ENCODE peak calls at places on chromosomes 13 and 19, in eight cellular contexts. V is tibial nerve; O is NB4; Q is CD4-positive, alpha-beta T cell; Z is heart right ventricle; M is cardiac muscle cell; U is bronchial epithelial cell; K is AG04449. X is an unnamed sample.

GRCh38 chr19:14432817-14433453 is at the start of gene PKN1:
- DNase-seq in M (peak; percentile 46), O (peak; percentile 51), Z (peak; percentile 80), Q (no peak), U (no peak), V (no peak), K (no peak), X (no peak)

GRCh38 chr19:33678796-33679195 is 57.0 kb downstream of the CHST8 start:
- DNase-seq in M (no peak), Q (no peak), O (no peak), Z (no peak), K (no peak), U (no peak), V (no peak), X (no peak)

GRCh38 chr19:33229962-33230361 is 4.3 kb upstream of the SLC7A10 start:
- DNase-seq in M (no peak), Z (no peak), U (no peak), K (no peak), Q (no peak), O (no peak), V (no peak), X (no peak)

GRCh38 chr19:56217039-56217949 is 15.2 kb downstream of the ZSCAN5C start:
- DNase-seq in V (no peak), K (no peak), M (peak; percentile 49), Z (peak; percentile 20), O (no peak), Q (no peak), U (peak; percentile 85), X (no peak)

GRCh38 chr13:109500146-109500773 is 286.1 kb downstream of the IRS2 start:
- DNase-seq in V (no peak), K (no peak), U (no peak), M (peak; percentile 31), Q (no peak), O (peak; percentile 38), Z (no peak), X (no peak)

GRCh38 chr19:19170053-19170945 is at the start of gene MEF2B:
- DNase-seq in V (peak; percentile 34), Q (peak; percentile 52), O (peak; percentile 85), M (peak; percentile 73), K (no peak), Z (peak; percentile 81), U (peak; percentile 47), X (peak; percentile 82)

GRCh38 chr19:3538258-3538929 is 580 bp upstream of the TEKTIP1 start:
- DNase-seq in Z (no peak), K (no peak), Q (no peak), O (no peak), M (no peak), V (no peak), U (no peak), X (no peak)

GRCh38 chr19:50328257-50329145 is 676 bp downstream of the KCNC3 start:
- DNase-seq in O (no peak), Z (peak; percentile 42), U (no peak), Q (no peak), M (no peak), V (no peak), K (no peak), X (no peak)

GRCh38 chr13:99464441-99464949 is 36.8 kb upstream of the TM9SF2 start:
- DNase-seq in Q (no peak), V (no peak), U (no peak), Z (no peak), O (no peak), M (no peak), K (no peak), X (no peak)

GRCh38 chr19:18440421-18440877 is 2.5 kb upstream of the ISYNA1 start:
- DNase-seq in O (peak; percentile 60), K (no peak), M (no peak), Q (no peak), Z (no peak), V (no peak), U (peak; percentile 8), X (no peak)

GRCh38 chr19:4375164-4375619 is 25.2 kb downstream of the SH3GL1 start:
- DNase-seq in K (no peak), U (peak; percentile 62), Q (no peak), M (no peak), V (no peak), O (no peak), Z (no peak), X (no peak)

GRCh38 chr19:55699221-55699620 is 24.2 kb downstream of the EPN1 start:
- DNase-seq in K (no peak), U (no peak), M (no peak), O (no peak), Z (no peak), Q (no peak), V (no peak), X (no peak)

GRCh38 chr13:96542986-96543385 is 451.3 kb downstream of the OXGR1 start:
- DNase-seq in K (no peak), Z (no peak), M (no peak), O (no peak), V (no peak), Q (no peak), U (no peak), X (no peak)

GRCh38 chr13:23871616-23872220 is 17.5 kb downstream of the MIPEP start:
- DNase-seq in M (peak; percentile 55), Q (no peak), U (peak; percentile 47), V (no peak), O (peak; percentile 13), K (no peak), Z (no peak), X (no peak)

GRCh38 chr19:29188704-29189375 is 24.1 kb downstream of the UQCRFS1 start:
- DNase-seq in K (no peak), V (no peak), U (no peak), Z (no peak), M (peak; percentile 6), Q (no peak), O (no peak), X (no peak)

GRCh38 chr13:103133551-103133950 is 67.3 kb upstream of the SLC10A2 start:
- DNase-seq in Z (no peak), K (no peak), M (no peak), O (no peak), Q (no peak), V (no peak), U (no peak), X (no peak)

GRCh38 chr19:35140898-35141626 is 2.0 kb upstream of the FXYD7 start:
- DNase-seq in U (peak; percentile 81), Z (peak; percentile 97), Q (peak; percentile 96), O (peak; percentile 79), M (peak; percentile 93), K (peak; percentile 14), V (peak; percentile 94), X (peak; percentile 94)
- TF ChIP-seq CTCF in U (peak; percentile 76), Z (peak; percentile 32), Q (no peak), O (peak; percentile 26), M (peak; percentile 45), K (peak; percentile 73), V (peak; percentile 68), X (peak; percentile 37)

GRCh38 chr13:31987071-31987470 is 44.5 kb upstream of the FRY start:
- DNase-seq in Z (no peak), M (no peak), V (no peak), K (no peak), O (no peak), Q (no peak), U (no peak), X (no peak)

GRCh38 chr13:31982124-31982523 is 49.5 kb upstream of the FRY start:
- DNase-seq in Q (no peak), K (no peak), Z (no peak), V (no peak), O (no peak), U (peak; percentile 50), M (no peak), X (no peak)

GRCh38 chr13:31982540-31982939 is 49.0 kb upstream of the FRY start:
- DNase-seq in V (peak; percentile 41), K (peak; percentile 19), M (peak; percentile 94), Q (no peak), U (peak; percentile 97), O (peak; percentile 79), Z (peak; percentile 47), X (no peak)

GRCh38 chr13:31987535-31988170 is 43.9 kb upstream of the FRY start:
- DNase-seq in U (no peak), K (no peak), M (no peak), Q (no peak), V (no peak), Z (no peak), O (peak; percentile 45), X (no peak)
- TF ChIP-seq CTCF in U (no peak), K (no peak), M (no peak), Q (no peak), V (no peak), Z (no peak), O (no peak), X (no peak)

GRCh38 chr19:5686326-5686646 is 3.8 kb upstream of the RPL36 start:
- DNase-seq in V (no peak), K (no peak), O (no peak), U (no peak), Z (no peak), Q (no peak), M (no peak), X (no peak)

GRCh38 chr19:5687360-5688198 is 2.5 kb upstream of the RPL36 start:
- DNase-seq in O (no peak), V (no peak), K (no peak), Z (peak; percentile 19), M (no peak), Q (no peak), U (no peak), X (no peak)

GRCh38 chr19:5683177-5683886 is 2.5 kb downstream of the HSD11B1L start:
- DNase-seq in Z (no peak), K (no peak), V (no peak), M (no peak), O (no peak), U (no peak), Q (no peak), X (no peak)

GRCh38 chr19:5684694-5685430 is 4.0 kb downstream of the HSD11B1L start:
- DNase-seq in Z (no peak), K (no peak), U (no peak), Q (no peak), V (no peak), O (no peak), M (no peak), X (no peak)

DNA sequence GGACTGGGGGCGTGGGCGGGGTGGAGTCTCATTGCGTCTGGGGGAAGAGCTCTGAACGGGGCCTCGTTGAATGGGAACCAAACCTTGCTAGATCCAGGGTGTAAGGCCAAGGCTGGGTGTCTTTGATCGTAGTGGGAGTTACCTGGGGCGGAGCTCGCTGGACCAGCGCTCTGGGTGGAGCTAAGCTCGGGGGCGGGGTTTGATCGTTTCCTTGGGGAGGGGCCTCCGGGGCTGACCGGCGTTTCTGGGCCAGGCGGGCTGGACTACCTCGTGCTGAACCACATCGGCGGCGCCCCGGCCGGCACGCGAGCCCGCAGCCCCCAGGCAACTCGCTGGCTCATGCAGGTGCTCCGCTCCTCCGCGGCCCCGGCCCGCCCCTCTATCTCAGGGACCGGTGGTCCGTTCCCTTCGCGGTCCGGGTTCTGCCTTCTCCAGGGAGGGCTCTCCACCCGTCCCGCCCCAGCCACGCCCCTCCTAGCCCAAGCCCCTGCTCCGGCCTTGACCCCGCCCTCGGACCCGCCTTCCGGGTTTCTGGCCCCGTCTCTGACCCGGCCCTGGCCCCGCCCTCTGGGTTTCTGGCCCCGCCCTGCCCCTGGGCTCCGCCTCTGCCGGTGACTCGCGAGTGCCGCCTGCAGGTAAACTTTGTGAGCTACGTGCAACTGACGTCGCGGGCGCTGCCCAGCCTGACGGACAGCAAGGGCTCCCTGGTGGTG is 3.3 kb upstream of the RPL36 start:
- DNase-seq in K (peak; percentile 24), O (peak; percentile 89), V (peak; percentile 96), Z (peak; percentile 100), Q (peak; percentile 92), M (peak; percentile 96), U (peak; percentile 77), X (peak; percentile 99)
- TF ChIP-seq CTCF in K (peak; percentile 87), O (peak; percentile 57), V (peak; percentile 87), Z (peak; percentile 72), Q (peak; percentile 82), M (peak; percentile 80), U (peak; percentile 95), X (peak; percentile 86)

GRCh38 chr19:46719629-46720515 is 3.0 kb upstream of the PRKD2 start:
- DNase-seq in Z (no peak), Q (no peak), V (no peak), K (no peak), M (no peak), U (no peak), O (peak; percentile 66), X (no peak)
- TF ChIP-seq CTCF in Z (no peak), Q (no peak), V (no peak), K (no peak), M (no peak), U (no peak), O (no peak), X (no peak)